ENCODE peak calls at places on chromosomes 11 and 22, in five cellular contexts. B is osteocyte, L is psoas muscle, K is mammary epithelial cell, Z is foreskin fibroblast. G is an unnamed sample.

GRCh38 chr11:313787-314547 is at the start of gene IFITM1:
- DNase-seq in B (no peak), L (no peak), K (peak), Z (peak), G (no peak)

GRCh38 chr11:111541209-111542061 is 915 bp downstream of the LAYN start:
- DNase-seq in B (no peak), L (peak), K (peak), Z (no peak), G (no peak)

GRCh38 chr11:75386912-75387311 is 12.4 kb upstream of the RPS3 start:
- DNase-seq in B (no peak), L (no peak), K (no peak), Z (no peak), G (no peak)

GRCh38 chr22:31230871-31231621 is 18.9 kb downstream of the LIMK2 start:
- DNase-seq in B (no peak), L (no peak), K (peak), Z (peak), G (peak)

GRCh38 chr11:79269923-79270322 is 170.9 kb downstream of the TENM4 start:
- DNase-seq in B (no peak), L (no peak), K (no peak), Z (no peak), G (no peak)

GRCh38 chr11:116384407-116384806 is 388.4 kb downstream of the BUD13 start:
- DNase-seq in B (no peak), L (no peak), K (no peak), Z (no peak), G (no peak)

GRCh38 chr22:38751422-38752346 is 4.1 kb downstream of the SUN2 start:
- DNase-seq in B (no peak), L (peak), K (peak), Z (no peak), G (peak)

GRCh38 chr22:24716602-24717001 is 57.9 kb downstream of the PIWIL3 start:
- DNase-seq in B (no peak), L (no peak), K (no peak), Z (no peak), G (no peak)

GRCh38 chr11:126748097-126748756 is 252.3 kb downstream of the KIRREL3 start:
- DNase-seq in B (no peak), L (no peak), K (no peak), Z (no peak), G (no peak)

GRCh38 chr11:118657238-118657637 is 22.2 kb downstream of the TREH start:
- DNase-seq in B (no peak), L (no peak), K (no peak), Z (no peak), G (no peak)

GRCh38 chr11:75867778-75868374 is 52.9 kb downstream of the UVRAG start:
- DNase-seq in B (no peak), L (no peak), K (peak), Z (peak), G (no peak)

GRCh38 chr11:123137496-123138270 is 57.4 kb downstream of the CLMP start:
- DNase-seq in B (peak), L (peak), K (no peak), Z (peak), G (peak)

GRCh38 chr22:43432883-43433415 is 21.1 kb downstream of the MPPED1 start:
- DNase-seq in B (no peak), L (no peak), K (no peak), Z (no peak), G (no peak)

GRCh38 chr11:2447253-2447950 is 2.6 kb downstream of the KCNQ1 start:
- DNase-seq in B (no peak), L (no peak), K (peak), Z (no peak), G (no peak)

GRCh38 chr11:45022294-45023064 is 71.8 kb upstream of the TP53I11 start:
- DNase-seq in B (no peak), L (no peak), K (no peak), Z (no peak), G (no peak)

GRCh38 chr22:29871684-29872083 is 11.3 kb upstream of the MTMR3 start:
- DNase-seq in B (peak), L (no peak), K (no peak), Z (no peak), G (no peak)

GRCh38 chr11:36702330-36703054 is 104.5 kb upstream of the RAG2 start:
- DNase-seq in B (no peak), L (no peak), K (peak), Z (peak), G (no peak)

GRCh38 chr11:12264361-12264760 is 113.0 kb upstream of the PARVA start:
- DNase-seq in B (no peak), L (no peak), K (no peak), Z (no peak), G (no peak)

GRCh38 chr11:126466288-126467045 is 111.0 kb downstream of the ST3GAL4 start:
- DNase-seq in B (no peak), L (no peak), K (no peak), Z (no peak), G (no peak)

GRCh38 chr11:119481021-119481666 is 58.2 kb upstream of the THY1 start:
- DNase-seq in B (peak), L (peak), K (peak), Z (peak), G (peak)

GRCh38 chr22:43862074-43862881 is at the start of gene SULT4A1:
- DNase-seq in B (no peak), L (no peak), K (peak), Z (peak), G (no peak)

GRCh38 chr11:57467508-57468157 is 7.3 kb downstream of the RTN4RL2 start:
- DNase-seq in B (no peak), L (no peak), K (no peak), Z (no peak), G (no peak)

GRCh38 chr22:45970709-45971388 is 6.1 kb downstream of the WNT7B start:
- DNase-seq in B (no peak), L (no peak), K (no peak), Z (no peak), G (no peak)

GRCh38 chr22:29215012-29215860 is 9.5 kb downstream of the EMID1 start:
- DNase-seq in B (no peak), L (no peak), K (no peak), Z (no peak), G (no peak)

GRCh38 chr11:93033093-93033492 is 63.6 kb downstream of the MTNR1B start:
- DNase-seq in B (no peak), L (no peak), K (no peak), Z (no peak), G (no peak)

GRCh38 chr11:35794850-35795249 is 132.3 kb downstream of the TRIM44 start:
- DNase-seq in B (no peak), L (no peak), K (peak), Z (peak), G (no peak)

GRCh38 chr11:70566768-70567530 is 168.6 kb downstream of the CTTN start:
- DNase-seq in B (no peak), L (peak), K (no peak), Z (no peak), G (peak)

GRCh38 chr22:27632451-27633295 is 168.9 kb downstream of the MN1 start:
- DNase-seq in B (no peak), L (no peak), K (no peak), Z (no peak), G (no peak)

GRCh38 chr11:21654091-21654490 is 538.8 kb upstream of the ANO5 start:
- DNase-seq in B (no peak), L (no peak), K (no peak), Z (no peak), G (no peak)

GRCh38 chr22:18060646-18061620 is 16.9 kb upstream of the PEX26 start:
- DNase-seq in B (no peak), L (no peak), K (peak), Z (no peak), G (no peak)

GRCh38 chr11:46050065-46050464 is 71.2 kb downstream of the PHF21A start:
- DNase-seq in B (no peak), L (peak), K (peak), Z (peak), G (no peak)

GRCh38 chr22:30864441-30865420 is 103.8 kb downstream of the MORC2 start:
- DNase-seq in B (peak), L (no peak), K (no peak), Z (no peak), G (no peak)

GRCh38 chr22:21867528-21868266 is at the start of gene MAPK1:
- DNase-seq in B (peak), L (peak), K (peak), Z (peak), G (peak)
- TF ChIP-seq CTCF in B (peak), L (peak), K (no peak), Z (peak), G (peak)

GRCh38 chr22:49947296-49947622 is 13.3 kb upstream of the PIM3 start:
- DNase-seq in B (no peak), L (no peak), K (no peak), Z (no peak), G (no peak)
- TF ChIP-seq CTCF in B (no peak), L (no peak), K (no peak), Z (no peak), G (no peak)

DNA sequence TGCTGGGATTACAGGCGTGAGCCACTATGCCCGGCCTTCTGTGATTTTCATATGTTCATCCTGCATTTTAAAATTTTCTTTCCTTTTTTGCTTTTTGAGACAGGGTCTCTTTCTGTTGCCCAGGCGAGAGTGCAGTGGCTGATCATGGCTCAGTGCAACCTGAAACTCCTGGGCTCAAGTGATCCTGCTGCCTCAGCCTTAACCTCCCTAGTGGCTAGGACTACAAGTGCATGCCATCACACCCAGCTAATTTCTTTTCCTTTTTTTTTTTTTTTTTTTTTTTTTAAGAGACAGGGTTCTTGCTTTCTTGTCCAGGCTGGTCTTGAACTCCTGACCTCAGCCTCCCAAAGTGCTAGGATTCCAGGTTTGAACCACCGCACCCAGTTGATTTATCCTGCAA is 54.1 kb upstream of the WT1 start:
- DNase-seq in B (no peak), L (no peak), K (no peak), Z (no peak), G (no peak)
- TF ChIP-seq CTCF in B (no peak), L (no peak), K (no peak), Z (no peak), G (no peak)

GRCh38 chr11:64649304-64649703 is 58.3 kb downstream of the SLC22A12 start:
- DNase-seq in B (no peak), L (no peak), K (peak), Z (no peak), G (no peak)
- TF ChIP-seq CTCF in B (peak), L (peak), K (peak), Z (peak), G (peak)

G was measured in CD14-positive monocyte.